ENCODE peak calls at places on chromosomes 3 and 15, in ten cellular contexts. O is cardiac muscle cell, C is fibroblast of lung, R is ovary, A is adipocyte, Z is colonic mucosa, I is small intestine, B is right lobe of liver, M is thyroid gland, P is mucosa of descending colon. L is an unnamed sample.
A peak's percentile ranks its signal among the peaks of the same experiment; 100 is the strongest.

GRCh38 chr3:77328631-77329030 is 288.7 kb downstream of the ROBO2 start:
- DNase-seq in O (no peak), C (no peak), R (no peak), A (peak; percentile 56), Z (no peak), I (no peak), B (no peak), M (no peak), P (no peak), L (no peak)

GRCh38 chr15:26937134-26937533 is 33.8 kb upstream of the GABRG3 start:
- DNase-seq in O (no peak), C (no peak), R (no peak), A (no peak), Z (no peak), I (no peak), B (no peak), M (no peak), P (no peak), L (no peak)

GRCh38 chr3:61568127-61568526 is 6.8 kb downstream of the PTPRG start:
- DNase-seq in O (no peak), C (no peak), R (no peak), A (no peak), Z (no peak), I (no peak), B (no peak), M (no peak), P (no peak), L (no peak)

GRCh38 chr3:62601238-62601856 is 228.0 kb upstream of the FEZF2 start:
- DNase-seq in O (peak; percentile 44), C (peak; percentile 95), R (no peak), A (peak; percentile 17), Z (no peak), I (no peak), B (no peak), M (no peak), P (peak; percentile 2), L (no peak)

GRCh38 chr3:13653631-13654279 is 104.8 kb downstream of the FBLN2 start:
- DNase-seq in O (no peak), C (no peak), R (no peak), A (no peak), Z (no peak), I (no peak), B (no peak), M (no peak), P (no peak), L (no peak)

GRCh38 chr3:72290859-72291641 is 506.1 kb upstream of the PROK2 start:
- DNase-seq in O (no peak), C (no peak), R (no peak), A (no peak), Z (no peak), I (no peak), B (no peak), M (no peak), P (no peak), L (no peak)

GRCh38 chr3:14141144-14141543 is 16.3 kb downstream of the TMEM43 start:
- DNase-seq in O (no peak), C (no peak), R (no peak), A (no peak), Z (no peak), I (no peak), B (no peak), M (no peak), P (no peak), L (no peak)

GRCh38 chr3:98784042-98784441 is 20.9 kb downstream of the ST3GAL6 start:
- DNase-seq in O (peak; percentile 53), C (no peak), R (no peak), A (no peak), Z (no peak), I (no peak), B (no peak), M (no peak), P (no peak), L (no peak)

GRCh38 chr3:195237981-195238625 is 32.9 kb downstream of the XXYLT1 start:
- DNase-seq in O (no peak), C (no peak), R (no peak), A (no peak), Z (peak; percentile 15), I (no peak), B (no peak), M (no peak), P (no peak), L (peak; percentile 20)

GRCh38 chr3:57956119-57956832 is 51.9 kb upstream of the FLNB start:
- DNase-seq in O (peak; percentile 88), C (peak; percentile 80), R (no peak), A (peak; percentile 66), Z (no peak), I (no peak), B (no peak), M (no peak), P (no peak), L (no peak)

GRCh38 chr3:70849911-70850699 is 537.7 kb upstream of the MDFIC2 start:
- DNase-seq in O (peak; percentile 95), C (peak; percentile 91), R (peak; percentile 13), A (peak; percentile 88), Z (peak; percentile 25), I (no peak), B (no peak), M (peak; percentile 18), P (no peak), L (peak; percentile 54)

GRCh38 chr15:53212785-53213184 is 422.6 kb upstream of the ONECUT1 start:
- DNase-seq in O (no peak), C (no peak), R (no peak), A (no peak), Z (no peak), I (no peak), B (no peak), M (no peak), P (no peak), L (no peak)

GRCh38 chr15:22889146-22889818 is 50.8 kb downstream of the NIPA2 start:
- DNase-seq in O (no peak), C (no peak), R (no peak), A (no peak), Z (no peak), I (no peak), B (no peak), M (no peak), P (no peak), L (no peak)

GRCh38 chr3:195046441-195046840 is 224.5 kb downstream of the XXYLT1 start:
- DNase-seq in O (no peak), C (no peak), R (no peak), A (no peak), Z (no peak), I (no peak), B (peak; percentile 33), M (no peak), P (no peak), L (no peak)

GRCh38 chr3:170811515-170811914 is 58.5 kb downstream of the RPL22L1 start:
- DNase-seq in O (peak; percentile 33), C (peak; percentile 47), R (no peak), A (peak; percentile 73), Z (no peak), I (peak; percentile 27), B (no peak), M (no peak), P (no peak), L (no peak)

GRCh38 chr3:57446318-57446841 is 97.8 kb downstream of the DNAH12 start:
- DNase-seq in O (peak; percentile 64), C (peak; percentile 4), R (no peak), A (peak; percentile 74), Z (no peak), I (peak; percentile 10), B (no peak), M (peak; percentile 5), P (no peak), L (no peak)

GRCh38 chr15:78671626-78672211 is 30.7 kb upstream of the CHRNB4 start:
- DNase-seq in O (no peak), C (no peak), R (no peak), A (no peak), Z (no peak), I (no peak), B (no peak), M (no peak), P (no peak), L (no peak)

GRCh38 chr3:193640165-193640706 is 47.2 kb downstream of the OPA1 start:
- DNase-seq in O (no peak), C (no peak), R (no peak), A (no peak), Z (no peak), I (no peak), B (no peak), M (no peak), P (no peak), L (no peak)
- H3K36me3 ChIP-seq in O (peaks cover 22% of the 10 kb centered on the region), C (peaks cover 3% of the 10 kb centered on the region), R (no peaks in the 10 kb centered on the region), A (peaks cover 70% of the 10 kb centered on the region), Z (peaks cover 7% of the 10 kb centered on the region), I (peaks cover 27% of the 10 kb centered on the region), B (peaks cover 14% of the 10 kb centered on the region), M (peaks cover 4% of the 10 kb centered on the region), P (peaks cover 7% of the 10 kb centered on the region), L (peaks cover 61% of the 10 kb centered on the region)

GRCh38 chr15:69500339-69500738 is 47.7 kb downstream of the RPLP1 start:
- DNase-seq in O (no peak), C (no peak), R (no peak), A (no peak), Z (no peak), I (no peak), B (no peak), M (no peak), P (no peak), L (no peak)
- H3K4me1 ChIP-seq in O (peaks cover 24% of the 10 kb centered on the region), C (no peaks in the 10 kb centered on the region), R (peaks cover 9% of the 10 kb centered on the region), A (no peaks in the 10 kb centered on the region), Z (no peaks in the 10 kb centered on the region), I (no peaks in the 10 kb centered on the region), B (no peaks in the 10 kb centered on the region), M (no peaks in the 10 kb centered on the region), P (no peaks in the 10 kb centered on the region), L (no peaks in the 10 kb centered on the region)

GRCh38 chr3:46922871-46923558 is 45.5 kb downstream of the PTH1R start:
- DNase-seq in O (no peak), C (no peak), R (no peak), A (no peak), Z (no peak), I (no peak), B (peak; percentile 51), M (no peak), P (no peak), L (no peak)

GRCh38 chr3:46925585-46925934 is 48.0 kb downstream of the PTH1R start:
- DNase-seq in O (no peak), C (no peak), R (no peak), A (no peak), Z (no peak), I (no peak), B (peak; percentile 59), M (peak; percentile 61), P (no peak), L (no peak)

GRCh38 chr3:46922426-46922825 is 44.9 kb downstream of the PTH1R start:
- DNase-seq in O (no peak), C (no peak), R (no peak), A (no peak), Z (no peak), I (no peak), B (peak; percentile 5), M (no peak), P (no peak), L (no peak)

GRCh38 chr3:46924921-46925584 is 47.5 kb downstream of the PTH1R start:
- DNase-seq in O (no peak), C (no peak), R (no peak), A (no peak), Z (no peak), I (no peak), B (peak; percentile 38), M (no peak), P (no peak), L (no peak)

GRCh38 chr3:46923559-46924350 is 46.2 kb downstream of the PTH1R start:
- DNase-seq in O (peak; percentile 46), C (peak; percentile 38), R (no peak), A (peak; percentile 63), Z (peak; percentile 49), I (peak; percentile 58), B (peak; percentile 58), M (no peak), P (no peak), L (no peak)
- H3K36me3 ChIP-seq in O (peaks cover 25% of the 10 kb centered on the region), C (peaks cover 31% of the 10 kb centered on the region), R (no peaks in the 10 kb centered on the region), A (peaks cover 89% of the 10 kb centered on the region), Z (peaks cover 28% of the 10 kb centered on the region), I (peaks cover 26% of the 10 kb centered on the region), B (peaks cover 38% of the 10 kb centered on the region), M (peaks cover 46% of the 10 kb centered on the region), P (no peaks in the 10 kb centered on the region), L (peaks cover 82% of the 10 kb centered on the region)

GRCh38 chr15:75130597-75131268 is 70.9 kb upstream of the C15orf39 start:
- DNase-seq in O (no peak), C (no peak), R (no peak), A (no peak), Z (no peak), I (peak; percentile 24), B (no peak), M (no peak), P (no peak), L (no peak)
- H3K4me1 ChIP-seq in O (no peaks in the 10 kb centered on the region), C (no peaks in the 10 kb centered on the region), R (no peaks in the 10 kb centered on the region), A (peaks cover 7% of the 10 kb centered on the region), Z (no peaks in the 10 kb centered on the region), I (no peaks in the 10 kb centered on the region), B (no peaks in the 10 kb centered on the region), M (no peaks in the 10 kb centered on the region), P (no peaks in the 10 kb centered on the region), L (peaks cover 10% of the 10 kb centered on the region)